ENCODE peak calls at places on chromosomes 2 and 18, in six cellular contexts. Q, M, J, B, L and D are unnamed samples.

GRCh38 chr2:62383843-62384242 is 122.2 kb downstream of the TMEM17 start:
- DNase-seq in Q (no peak), M (peak; percentile 35), J (no peak), B (peak; percentile 14), L (no peak), D (no peak)

GRCh38 chr2:230893881-230894781 is 29.4 kb downstream of the ITM2C start:
- DNase-seq in Q (no peak), M (no peak), J (no peak), B (no peak), L (no peak), D (peak; percentile 42)

GRCh38 chr2:128978155-128978707 is 659.6 kb upstream of the HS6ST1 start:
- DNase-seq in Q (no peak), M (no peak), J (no peak), B (no peak), L (no peak), D (no peak)

GRCh38 chr2:25297738-25298137 is 44.0 kb downstream of the DNMT3A start:
- DNase-seq in Q (no peak), M (no peak), J (no peak), B (no peak), L (no peak), D (no peak)

GRCh38 chr2:86302320-86302719 is 35.1 kb downstream of the REEP1 start:
- DNase-seq in Q (no peak), M (no peak), J (no peak), B (no peak), L (no peak), D (no peak)

GRCh38 chr2:118529931-118530330 is 317.5 kb downstream of the EN1 start:
- DNase-seq in Q (no peak), M (no peak), J (no peak), B (no peak), L (no peak), D (no peak)

GRCh38 chr2:174439950-174440349 is 44.4 kb downstream of the SCRN3 start:
- DNase-seq in Q (no peak), M (no peak), J (no peak), B (no peak), L (no peak), D (no peak)

GRCh38 chr18:5073026-5073944 is 123.8 kb downstream of the AKAIN1 start:
- DNase-seq in Q (no peak), M (peak; percentile 57), J (no peak), B (peak; percentile 7), L (no peak), D (no peak)

GRCh38 chr2:60094450-60094929 is 459.0 kb downstream of the BCL11A start:
- DNase-seq in Q (no peak), M (no peak), J (no peak), B (no peak), L (peak; percentile 78), D (no peak)

GRCh38 chr2:56248965-56249742 is 65.4 kb downstream of the CCDC85A start:
- DNase-seq in Q (no peak), M (no peak), J (no peak), B (no peak), L (no peak), D (no peak)

GRCh38 chr2:138415891-138416494 is 85.6 kb upstream of the SPOPL start:
- DNase-seq in Q (no peak), M (peak; percentile 64), J (no peak), B (peak; percentile 29), L (no peak), D (no peak)

GRCh38 chr2:211067029-211067428 is 510.6 kb downstream of the CPS1 start:
- DNase-seq in Q (no peak), M (no peak), J (no peak), B (no peak), L (no peak), D (no peak)

DNA sequence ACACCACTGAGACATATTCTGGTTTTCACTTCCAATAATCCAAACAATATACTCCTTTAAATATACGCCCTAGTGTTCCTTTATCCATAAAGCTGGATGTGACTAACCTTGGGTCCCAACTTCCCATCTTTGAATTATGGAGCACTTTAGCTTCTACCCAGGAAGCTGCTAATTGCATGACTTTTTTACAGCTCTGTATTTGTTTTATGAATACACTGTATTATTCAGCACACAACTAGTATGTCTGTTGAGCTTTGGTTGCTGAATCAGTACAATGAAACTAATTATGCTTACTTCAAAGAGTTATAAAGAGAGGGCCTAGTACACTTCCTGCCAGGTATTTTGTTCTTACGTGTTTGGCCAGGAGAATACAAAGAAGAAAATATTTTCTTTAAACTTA is 118.5 kb downstream of the BAZ2B start:
- DNase-seq in Q (no peak), M (peak; percentile 19), J (no peak), B (no peak), L (no peak), D (no peak)
- H3K27ac ChIP-seq in Q (no peak overlapping the region), M (peak overlapping the region; percentile 72), J (peak overlapping the region; percentile 88), B (no peak overlapping the region), L (peak overlapping the region; percentile 45), D (no peak overlapping the region)

GRCh38 chr2:69693472-69694450 is 48.2 kb upstream of the ANXA4 start:
- DNase-seq in Q (no peak), M (peak; percentile 32), J (no peak), B (no peak), L (no peak), D (no peak)
- H3K27ac ChIP-seq in Q (no peak overlapping the region), M (peak overlapping the region; percentile 50), J (no peak overlapping the region), B (no peak overlapping the region), L (no peak overlapping the region), D (no peak overlapping the region)

GRCh38 chr2:48674933-48675332 is 57.3 kb downstream of the GTF2A1L start:
- DNase-seq in Q (no peak), M (no peak), J (no peak), B (no peak), L (no peak), D (no peak)
- H3K27ac ChIP-seq in Q (no peak overlapping the region), M (no peak overlapping the region), J (no peak overlapping the region), B (no peak overlapping the region), L (no peak overlapping the region), D (no peak overlapping the region)

GRCh38 chr2:239747274-239747673 is 277.9 kb downstream of the NDUFA10 start:
- DNase-seq in Q (no peak), M (no peak), J (no peak), B (no peak), L (no peak), D (no peak)

GRCh38 chr2:239747771-239748170 is 277.4 kb downstream of the NDUFA10 start:
- DNase-seq in Q (no peak), M (no peak), J (no peak), B (no peak), L (no peak), D (no peak)

GRCh38 chr2:239749272-239749873 is 275.8 kb downstream of the NDUFA10 start:
- DNase-seq in Q (no peak), M (no peak), J (no peak), B (no peak), L (no peak), D (no peak)

GRCh38 chr2:239750045-239750835 is 274.9 kb downstream of the NDUFA10 start:
- DNase-seq in Q (no peak), M (no peak), J (no peak), B (no peak), L (no peak), D (no peak)

GRCh38 chr2:239748811-239749210 is 276.3 kb downstream of the NDUFA10 start:
- DNase-seq in Q (no peak), M (no peak), J (no peak), B (no peak), L (no peak), D (no peak)
- H3K27ac ChIP-seq in Q (no peak overlapping the region), M (no peak overlapping the region), J (no peak overlapping the region), B (no peak overlapping the region), L (no peak overlapping the region), D (no peak overlapping the region)

DNA sequence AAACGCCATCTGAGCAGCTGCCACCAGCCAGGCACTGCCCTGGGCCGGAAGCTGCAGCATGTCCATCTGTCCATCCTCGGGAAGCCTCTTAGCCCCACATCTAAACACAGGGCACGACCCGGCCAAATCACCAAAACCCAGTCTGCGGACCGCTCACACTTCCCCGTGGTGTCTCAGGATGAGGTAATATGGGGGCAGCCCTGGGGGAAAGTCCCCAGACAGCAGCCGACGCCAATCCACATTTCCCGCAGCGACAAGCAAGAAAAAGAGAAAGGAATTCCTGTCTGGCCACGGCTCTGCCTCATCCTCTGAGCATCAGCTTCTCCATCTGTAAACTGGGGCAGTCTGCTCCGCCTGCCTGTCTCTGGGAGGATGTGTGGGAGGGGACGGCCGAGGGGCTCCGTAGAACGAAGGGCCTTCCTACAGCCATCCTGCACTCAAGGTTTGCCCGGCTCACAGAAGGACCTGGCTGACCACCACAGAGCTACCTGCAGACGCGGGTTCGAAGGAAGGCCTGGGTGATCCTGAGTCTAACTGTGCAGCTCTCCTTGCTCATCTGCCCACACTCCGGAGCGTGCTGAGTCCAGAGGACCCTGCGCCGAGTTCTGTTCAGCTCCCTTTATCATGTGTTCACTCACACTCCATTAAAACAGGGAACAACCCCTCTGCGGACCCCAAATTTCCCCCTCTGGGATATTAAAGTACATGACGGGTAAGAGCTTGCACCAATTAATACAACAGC is 138.5 kb downstream of the PXDN start:
- DNase-seq in Q (no peak), M (no peak), J (no peak), B (no peak), L (no peak), D (no peak)
- H3K27ac ChIP-seq in Q (peak overlapping the region; percentile 44), M (no peak overlapping the region), J (no peak overlapping the region), B (no peak overlapping the region), L (no peak overlapping the region), D (no peak overlapping the region)

GRCh38 chr2:53103661-53104060 is 663.9 kb upstream of the CHAC2 start:
- DNase-seq in Q (no peak), M (peak; percentile 23), J (no peak), B (no peak), L (no peak), D (no peak)

GRCh38 chr2:53098323-53099073 is 669.1 kb upstream of the CHAC2 start:
- DNase-seq in Q (no peak), M (no peak), J (no peak), B (no peak), L (no peak), D (no peak)

GRCh38 chr2:53108246-53108645 is 659.4 kb upstream of the CHAC2 start:
- DNase-seq in Q (no peak), M (no peak), J (no peak), B (no peak), L (no peak), D (no peak)

GRCh38 chr2:53104263-53104662 is 663.3 kb upstream of the CHAC2 start:
- DNase-seq in Q (no peak), M (peak; percentile 95), J (no peak), B (peak; percentile 65), L (no peak), D (no peak)
- H3K27ac ChIP-seq in Q (no peak overlapping the region), M (peak overlapping the region; percentile 71), J (peak overlapping the region; percentile 37), B (no peak overlapping the region), L (no peak overlapping the region), D (no peak overlapping the region)